ENCODE peak calls at places on chromosomes 7 and 10, in five cellular contexts. C, D, Y, M and X are unnamed samples.

GRCh38 chr10:110170142-110170887 is 37.1 kb upstream of the MXI1 start:
- DNase-seq in M (no peak), C (no peak), Y (no peak), D (no peak), X (peak)

GRCh38 chr7:132577206-132578049 is 1.2 kb upstream of the PLXNA4 start:
- DNase-seq in C (peak), Y (no peak), D (peak), M (peak), X (no peak)

GRCh38 chr10:109773818-109774440 is 149.4 kb downstream of the XPNPEP1 start:
- DNase-seq in C (no peak), D (no peak), Y (no peak), M (no peak), X (no peak)

GRCh38 chr7:114082567-114082933 is 163.7 kb upstream of the PPP1R3A start:
- DNase-seq in Y (no peak), D (no peak), C (no peak), M (no peak), X (peak)

GRCh38 chr7:125814030-125814535 is 884.5 kb upstream of the POT1 start:
- DNase-seq in Y (no peak), M (no peak), D (no peak), C (no peak), X (no peak)

GRCh38 chr7:91869661-91870060 is 10.8 kb downstream of the MTERF1 start:
- DNase-seq in D (no peak), C (no peak), M (no peak), Y (no peak), X (no peak)

GRCh38 chr7:143892527-143893300 is 9.3 kb downstream of the TCAF1 start:
- DNase-seq in C (no peak), Y (no peak), M (no peak), D (no peak), X (no peak)

GRCh38 chr7:117325836-117326235 is 3.0 kb upstream of the WNT2 start:
- DNase-seq in M (no peak), C (no peak), D (no peak), Y (no peak), X (no peak)

GRCh38 chr7:157771-158251 is 34.6 kb upstream of the FAM20C start:
- DNase-seq in M (peak), D (no peak), Y (no peak), C (no peak), X (no peak)

GRCh38 chr10:50279489-50279888 is 28.2 kb upstream of the ASAH2 start:
- DNase-seq in C (no peak), Y (no peak), M (no peak), D (no peak), X (no peak)

GRCh38 chr10:28411648-28412047 is 108.8 kb upstream of the MPP7 start:
- DNase-seq in D (no peak), M (no peak), Y (no peak), C (no peak), X (no peak)

GRCh38 chr10:118531105-118531851 is 64.2 kb downstream of the PRLHR start:
- DNase-seq in Y (no peak), D (peak), M (no peak), C (no peak), X (no peak)

GRCh38 chr10:58993480-58994221 is 182.8 kb upstream of the PHYHIPL start:
- DNase-seq in D (no peak), M (no peak), C (no peak), Y (no peak), X (no peak)

GRCh38 chr7:152513861-152514770 is 78.3 kb upstream of the KMT2C start:
- DNase-seq in Y (no peak), C (no peak), M (peak), D (no peak), X (no peak)

GRCh38 chr10:110413049-110413783 is 84.5 kb upstream of the DUSP5 start:
- DNase-seq in Y (no peak), C (no peak), D (no peak), M (no peak), X (no peak)

GRCh38 chr10:103474077-103474476 is 5.0 kb downstream of the CALHM3 start:
- DNase-seq in M (no peak), Y (no peak), C (no peak), D (no peak), X (no peak)

GRCh38 chr10:28678687-28679457 is 1.6 kb downstream of the BAMBI start:
- DNase-seq in Y (no peak), M (no peak), D (no peak), C (no peak), X (peak)

GRCh38 chr10:26474062-26474461 is 35.9 kb downstream of the APBB1IP start:
- DNase-seq in M (no peak), D (no peak), Y (no peak), C (no peak), X (no peak)

GRCh38 chr7:82803411-82803810 is 359.3 kb downstream of the PCLO start:
- DNase-seq in C (no peak), M (no peak), D (no peak), Y (no peak), X (no peak)

GRCh38 chr7:138581065-138581464 is 120.1 kb downstream of the SVOPL start:
- DNase-seq in M (no peak), C (no peak), Y (no peak), D (no peak), X (no peak)

GRCh38 chr10:13834581-13835286 is 248.0 kb downstream of the PRPF18 start:
- DNase-seq in Y (no peak), C (no peak), M (no peak), D (peak), X (no peak)
- H3K27ac ChIP-seq in Y (peak), C (no peak), M (no peak), D (peak), X (no peak)

DNA sequence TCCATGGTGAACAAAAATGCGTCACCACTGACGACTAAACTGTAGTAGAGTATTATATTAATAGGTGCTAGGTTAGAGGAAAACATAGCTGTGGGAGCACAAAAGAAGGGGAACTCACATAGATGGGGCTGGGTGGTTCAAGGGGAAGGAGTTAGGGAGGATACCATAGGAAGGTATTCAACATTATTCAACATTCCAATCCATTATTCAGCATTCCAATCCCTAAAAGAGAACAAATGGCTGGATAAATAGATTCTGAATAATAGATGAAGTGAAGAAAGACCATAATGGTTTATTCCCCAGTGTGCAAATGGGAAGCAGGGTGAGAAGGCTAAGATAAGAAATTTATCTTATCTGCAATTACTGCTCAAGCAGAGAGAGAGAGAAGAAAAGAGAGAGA is 61.4 kb downstream of the AASS start:
- DNase-seq in Y (no peak), M (no peak), C (no peak), D (no peak), X (no peak)
- H3K27ac ChIP-seq in Y (no peak), M (no peak), C (no peak), D (no peak), X (no peak)

GRCh38 chr10:3941676-3942075 is 156.7 kb upstream of the KLF6 start:
- DNase-seq in Y (no peak), C (no peak), M (no peak), D (no peak), X (no peak)

GRCh38 chr10:3944591-3944990 is 159.6 kb upstream of the KLF6 start:
- DNase-seq in Y (no peak), D (no peak), M (no peak), C (no peak), X (no peak)

GRCh38 chr10:3945026-3945425 is 160.0 kb upstream of the KLF6 start:
- DNase-seq in M (no peak), D (no peak), Y (no peak), C (no peak), X (no peak)

GRCh38 chr10:3942930-3943489 is 158.0 kb upstream of the KLF6 start:
- DNase-seq in C (no peak), Y (no peak), M (no peak), D (no peak), X (no peak)

GRCh38 chr10:3943695-3944257 is 158.8 kb upstream of the KLF6 start:
- DNase-seq in C (no peak), M (no peak), D (no peak), Y (no peak), X (no peak)
- H3K27ac ChIP-seq in C (no peak), M (no peak), D (no peak), Y (no peak), X (no peak)

DNA sequence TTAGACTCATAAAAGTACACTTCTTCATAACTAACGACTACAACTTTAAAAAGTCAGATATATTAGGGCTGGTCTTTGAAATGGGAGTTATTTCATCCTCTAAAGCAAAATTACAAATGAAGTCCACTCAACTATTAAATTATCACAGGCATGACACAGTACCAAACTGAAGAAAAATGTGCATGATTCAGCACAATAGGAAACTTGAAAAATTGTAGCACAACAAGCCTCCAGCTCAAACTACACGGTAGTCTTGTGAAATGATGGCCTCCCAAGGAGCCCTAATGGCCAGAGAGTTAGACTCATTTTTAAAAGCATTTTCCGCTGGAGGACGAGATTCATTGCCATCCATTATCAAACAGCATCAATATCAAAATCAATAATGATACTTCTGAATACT is 76.4 kb downstream of the MAGI2 start:
- DNase-seq in Y (no peak), D (no peak), M (no peak), C (no peak), X (no peak)
- H3K27ac ChIP-seq in Y (no peak), D (no peak), M (no peak), C (no peak), X (no peak)

GRCh38 chr7:44636041-44636580 is 29.7 kb downstream of the OGDH start:
- DNase-seq in C (no peak), Y (no peak), M (no peak), D (no peak), X (no peak)
- H3K27ac ChIP-seq in C (no peak), Y (peak), M (no peak), D (peak), X (peak)